ENCODE peak calls at places on chromosomes 3 and 15, in nine cellular contexts. One of them, this sample, is unnamed.

GRCh38 chr3:15428539-15428938 is 1.1 kb downstream of the EAF1 start:
- DNase-seq in esophagus muscularis mucosa: no peak
- DNase-seq in AG04450: no peak
- DNase-seq in K562: peak
- DNase-seq in keratinocyte: no peak
- DNase-seq in brain microvascular endothelial cell: peak
- DNase-seq in GM12865: peak
- DNase-seq in neural progenitor cell: no peak
- DNase-seq in transverse colon: no peak
- DNase-seq in this sample: peak

GRCh38 chr15:78880242-78880533 is 7.5 kb downstream of the MORF4L1 start:
- DNase-seq in neural progenitor cell: no peak
- DNase-seq in brain microvascular endothelial cell: no peak
- DNase-seq in transverse colon: no peak
- DNase-seq in keratinocyte: no peak
- DNase-seq in esophagus muscularis mucosa: no peak
- DNase-seq in AG04450: no peak
- DNase-seq in K562: no peak
- DNase-seq in GM12865: no peak
- DNase-seq in this sample: no peak

GRCh38 chr3:161274691-161275298 is 53.7 kb downstream of the NMD3 start:
- DNase-seq in transverse colon: peak
- DNase-seq in neural progenitor cell: peak
- DNase-seq in K562: peak
- DNase-seq in brain microvascular endothelial cell: peak
- DNase-seq in keratinocyte: no peak
- DNase-seq in AG04450: peak
- DNase-seq in esophagus muscularis mucosa: no peak
- DNase-seq in GM12865: peak
- DNase-seq in this sample: no peak

GRCh38 chr15:71080166-71080565 is 35.1 kb upstream of the THSD4 start:
- DNase-seq in AG04450: no peak
- DNase-seq in transverse colon: no peak
- DNase-seq in K562: no peak
- DNase-seq in brain microvascular endothelial cell: no peak
- DNase-seq in keratinocyte: peak
- DNase-seq in GM12865: no peak
- DNase-seq in esophagus muscularis mucosa: no peak
- DNase-seq in neural progenitor cell: no peak
- DNase-seq in this sample: no peak

GRCh38 chr3:158602227-158602626 is 31.2 kb downstream of the MLF1 start:
- DNase-seq in keratinocyte: no peak
- DNase-seq in AG04450: no peak
- DNase-seq in transverse colon: no peak
- DNase-seq in esophagus muscularis mucosa: no peak
- DNase-seq in brain microvascular endothelial cell: no peak
- DNase-seq in K562: no peak
- DNase-seq in GM12865: no peak
- DNase-seq in neural progenitor cell: no peak
- DNase-seq in this sample: no peak

GRCh38 chr15:100054539-100054938 is 287.2 kb downstream of the ADAMTS17 start:
- DNase-seq in keratinocyte: no peak
- DNase-seq in K562: no peak
- DNase-seq in brain microvascular endothelial cell: no peak
- DNase-seq in esophagus muscularis mucosa: peak
- DNase-seq in AG04450: no peak
- DNase-seq in GM12865: no peak
- DNase-seq in neural progenitor cell: no peak
- DNase-seq in transverse colon: no peak
- DNase-seq in this sample: no peak

GRCh38 chr3:3170998-3171397 is 8.5 kb downstream of the CRBN start:
- DNase-seq in brain microvascular endothelial cell: no peak
- DNase-seq in AG04450: no peak
- DNase-seq in K562: peak
- DNase-seq in neural progenitor cell: peak
- DNase-seq in GM12865: peak
- DNase-seq in esophagus muscularis mucosa: no peak
- DNase-seq in transverse colon: no peak
- DNase-seq in keratinocyte: no peak
- DNase-seq in this sample: no peak

GRCh38 chr15:100095896-100096600 is 245.7 kb downstream of the ADAMTS17 start:
- DNase-seq in GM12865: no peak
- DNase-seq in K562: no peak
- DNase-seq in neural progenitor cell: no peak
- DNase-seq in keratinocyte: no peak
- DNase-seq in esophagus muscularis mucosa: no peak
- DNase-seq in brain microvascular endothelial cell: no peak
- DNase-seq in transverse colon: no peak
- DNase-seq in AG04450: no peak
- DNase-seq in this sample: no peak

GRCh38 chr3:182115328-182116045 is 403.8 kb downstream of the SOX2 start:
- DNase-seq in K562: no peak
- DNase-seq in neural progenitor cell: no peak
- DNase-seq in brain microvascular endothelial cell: no peak
- DNase-seq in GM12865: no peak
- DNase-seq in esophagus muscularis mucosa: no peak
- DNase-seq in keratinocyte: no peak
- DNase-seq in transverse colon: no peak
- DNase-seq in AG04450: no peak
- DNase-seq in this sample: no peak

DNA sequence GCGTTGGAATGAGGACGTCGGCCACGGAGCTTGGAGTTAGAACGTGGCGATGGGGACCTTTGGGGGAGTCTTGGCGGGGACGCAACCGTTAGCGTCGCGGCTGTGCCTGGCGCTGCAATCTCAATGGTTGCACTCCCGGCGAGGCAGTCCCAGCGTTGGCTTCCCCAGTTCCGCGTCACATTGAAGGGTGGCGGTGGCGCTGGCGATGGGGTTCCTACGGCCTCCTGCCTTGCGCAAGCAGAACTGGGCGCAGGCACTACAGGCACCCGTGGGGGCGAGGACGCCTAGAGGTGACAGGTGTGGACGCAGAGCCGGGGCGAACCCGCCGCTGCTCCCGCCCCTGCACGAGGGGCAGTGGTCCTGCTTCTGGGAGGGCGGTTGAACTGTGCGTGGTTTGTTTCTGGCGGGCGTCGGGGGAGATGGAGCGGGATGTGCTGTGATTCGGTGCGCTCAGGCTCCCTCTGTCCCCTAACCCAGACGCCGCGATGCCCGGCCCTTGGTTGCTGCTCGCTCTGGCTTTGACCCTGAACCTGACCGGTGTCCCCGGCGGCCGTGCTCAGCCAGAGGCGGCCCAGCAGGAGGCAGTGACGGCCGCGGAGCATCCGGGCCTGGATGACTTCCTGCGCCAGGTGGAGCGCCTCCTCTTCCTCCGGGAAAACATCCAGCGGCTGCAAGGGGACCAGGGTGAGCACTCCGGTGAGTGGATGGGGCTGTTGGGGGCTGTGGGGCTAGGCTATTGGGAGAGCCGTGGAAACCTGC is 991 bp downstream of the TRH start:
- DNase-seq in AG04450: no peak
- DNase-seq in brain microvascular endothelial cell: no peak
- DNase-seq in GM12865: no peak
- DNase-seq in keratinocyte: no peak
- DNase-seq in esophagus muscularis mucosa: no peak
- DNase-seq in transverse colon: peak
- DNase-seq in neural progenitor cell: peak
- DNase-seq in K562: no peak
- DNase-seq in this sample: no peak
- H3K4me3 ChIP-seq in AG04450: no peak
- H3K4me3 ChIP-seq in brain microvascular endothelial cell: no peak
- H3K4me3 ChIP-seq in GM12865: no peak
- H3K4me3 ChIP-seq in keratinocyte: no peak
- H3K4me3 ChIP-seq in esophagus muscularis mucosa: peak
- H3K4me3 ChIP-seq in transverse colon: no peak
- H3K4me3 ChIP-seq in neural progenitor cell: peak
- H3K4me3 ChIP-seq in K562: no peak
- H3K4me3 ChIP-seq in this sample: no peak

GRCh38 chr3:172536993-172537419 is 13.8 kb upstream of the TNFSF10 start:
- DNase-seq in AG04450: no peak
- DNase-seq in brain microvascular endothelial cell: no peak
- DNase-seq in transverse colon: no peak
- DNase-seq in neural progenitor cell: no peak
- DNase-seq in K562: no peak
- DNase-seq in GM12865: no peak
- DNase-seq in esophagus muscularis mucosa: no peak
- DNase-seq in keratinocyte: peak
- DNase-seq in this sample: no peak

GRCh38 chr3:172539273-172539672 is 16.0 kb upstream of the TNFSF10 start:
- DNase-seq in brain microvascular endothelial cell: no peak
- DNase-seq in keratinocyte: no peak
- DNase-seq in esophagus muscularis mucosa: no peak
- DNase-seq in GM12865: no peak
- DNase-seq in neural progenitor cell: no peak
- DNase-seq in K562: no peak
- DNase-seq in transverse colon: no peak
- DNase-seq in AG04450: no peak
- DNase-seq in this sample: no peak

GRCh38 chr3:172537521-172538158 is 14.4 kb upstream of the TNFSF10 start:
- DNase-seq in brain microvascular endothelial cell: no peak
- DNase-seq in AG04450: no peak
- DNase-seq in esophagus muscularis mucosa: no peak
- DNase-seq in keratinocyte: no peak
- DNase-seq in neural progenitor cell: no peak
- DNase-seq in transverse colon: no peak
- DNase-seq in GM12865: no peak
- DNase-seq in K562: no peak
- DNase-seq in this sample: no peak

GRCh38 chr3:172538368-172539264 is 15.4 kb upstream of the TNFSF10 start:
- DNase-seq in transverse colon: no peak
- DNase-seq in AG04450: no peak
- DNase-seq in K562: no peak
- DNase-seq in keratinocyte: no peak
- DNase-seq in brain microvascular endothelial cell: no peak
- DNase-seq in GM12865: no peak
- DNase-seq in esophagus muscularis mucosa: no peak
- DNase-seq in neural progenitor cell: no peak
- DNase-seq in this sample: no peak

DNA sequence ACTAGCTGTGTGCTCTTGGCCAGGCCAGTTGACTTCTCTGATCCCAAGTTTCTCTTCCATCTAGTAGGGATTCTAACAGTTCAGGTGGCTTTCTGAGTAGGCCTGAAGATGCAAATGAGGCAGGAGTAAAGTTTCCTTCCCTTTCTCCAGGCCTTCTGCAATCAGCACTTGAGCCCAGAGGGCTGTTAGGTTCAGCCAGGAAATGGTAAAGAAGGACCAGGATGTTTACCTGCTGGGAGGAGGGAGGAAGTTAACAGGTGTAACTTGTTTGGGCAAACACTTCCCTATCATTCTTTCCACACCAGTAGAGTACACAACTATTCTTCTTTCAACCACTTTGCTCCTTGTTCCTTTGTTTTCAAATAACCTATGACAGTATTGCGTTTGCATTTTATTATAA is 13.3 kb upstream of the TNFSF10 start:
- DNase-seq in transverse colon: no peak
- DNase-seq in keratinocyte: no peak
- DNase-seq in AG04450: no peak
- DNase-seq in neural progenitor cell: no peak
- DNase-seq in K562: no peak
- DNase-seq in brain microvascular endothelial cell: no peak
- DNase-seq in GM12865: no peak
- DNase-seq in esophagus muscularis mucosa: no peak
- DNase-seq in this sample: no peak
- TF ChIP-seq CTCF in transverse colon: no peak
- TF ChIP-seq CTCF in keratinocyte: no peak
- TF ChIP-seq CTCF in AG04450: no peak
- TF ChIP-seq CTCF in neural progenitor cell: no peak
- TF ChIP-seq CTCF in K562: no peak
- TF ChIP-seq CTCF in brain microvascular endothelial cell: no peak
- TF ChIP-seq CTCF in GM12865: no peak
- TF ChIP-seq CTCF in esophagus muscularis mucosa: no peak
- TF ChIP-seq CTCF in this sample: no peak

GRCh38 chr15:92997821-92998220 is 91.2 kb downstream of the RGMA start:
- DNase-seq in neural progenitor cell: no peak
- DNase-seq in AG04450: no peak
- DNase-seq in transverse colon: no peak
- DNase-seq in keratinocyte: no peak
- DNase-seq in GM12865: no peak
- DNase-seq in K562: no peak
- DNase-seq in brain microvascular endothelial cell: no peak
- DNase-seq in esophagus muscularis mucosa: no peak
- DNase-seq in this sample: no peak

GRCh38 chr15:93001881-93002280 is 87.1 kb downstream of the RGMA start:
- DNase-seq in keratinocyte: no peak
- DNase-seq in K562: no peak
- DNase-seq in GM12865: no peak
- DNase-seq in neural progenitor cell: no peak
- DNase-seq in transverse colon: no peak
- DNase-seq in brain microvascular endothelial cell: no peak
- DNase-seq in AG04450: no peak
- DNase-seq in esophagus muscularis mucosa: no peak
- DNase-seq in this sample: no peak

GRCh38 chr15:93005133-93005532 is 83.9 kb downstream of the RGMA start:
- DNase-seq in GM12865: no peak
- DNase-seq in esophagus muscularis mucosa: no peak
- DNase-seq in AG04450: no peak
- DNase-seq in transverse colon: no peak
- DNase-seq in K562: no peak
- DNase-seq in neural progenitor cell: no peak
- DNase-seq in keratinocyte: no peak
- DNase-seq in brain microvascular endothelial cell: no peak
- DNase-seq in this sample: no peak

DNA sequence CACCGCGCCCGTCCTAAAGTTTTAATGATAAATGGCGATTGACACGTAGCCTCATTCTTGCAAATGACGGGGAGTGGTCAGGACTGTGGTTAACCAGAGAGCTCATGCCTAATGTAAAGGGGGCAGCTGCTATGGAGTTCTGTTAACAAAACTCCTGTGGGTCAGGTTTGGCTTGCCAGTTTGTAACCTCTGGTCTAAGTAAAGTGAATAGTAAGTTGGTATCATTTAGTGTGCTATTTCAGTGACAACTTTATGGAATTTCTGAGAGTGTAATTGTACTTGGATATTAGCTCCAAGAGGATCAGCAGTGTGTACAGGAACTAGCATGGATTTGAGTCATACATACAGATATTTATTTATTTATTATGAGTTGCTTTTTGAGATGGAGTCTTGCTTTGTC is 87.9 kb downstream of the RGMA start:
- DNase-seq in AG04450: no peak
- DNase-seq in keratinocyte: no peak
- DNase-seq in GM12865: no peak
- DNase-seq in esophagus muscularis mucosa: no peak
- DNase-seq in brain microvascular endothelial cell: no peak
- DNase-seq in neural progenitor cell: no peak
- DNase-seq in K562: no peak
- DNase-seq in transverse colon: no peak
- DNase-seq in this sample: no peak
- H3K4me3 ChIP-seq in AG04450: no peak
- H3K4me3 ChIP-seq in keratinocyte: no peak
- H3K4me3 ChIP-seq in GM12865: no peak
- H3K4me3 ChIP-seq in esophagus muscularis mucosa: no peak
- H3K4me3 ChIP-seq in brain microvascular endothelial cell: no peak
- H3K4me3 ChIP-seq in neural progenitor cell: no peak
- H3K4me3 ChIP-seq in K562: no peak
- H3K4me3 ChIP-seq in transverse colon: no peak
- H3K4me3 ChIP-seq in this sample: no peak

DNA sequence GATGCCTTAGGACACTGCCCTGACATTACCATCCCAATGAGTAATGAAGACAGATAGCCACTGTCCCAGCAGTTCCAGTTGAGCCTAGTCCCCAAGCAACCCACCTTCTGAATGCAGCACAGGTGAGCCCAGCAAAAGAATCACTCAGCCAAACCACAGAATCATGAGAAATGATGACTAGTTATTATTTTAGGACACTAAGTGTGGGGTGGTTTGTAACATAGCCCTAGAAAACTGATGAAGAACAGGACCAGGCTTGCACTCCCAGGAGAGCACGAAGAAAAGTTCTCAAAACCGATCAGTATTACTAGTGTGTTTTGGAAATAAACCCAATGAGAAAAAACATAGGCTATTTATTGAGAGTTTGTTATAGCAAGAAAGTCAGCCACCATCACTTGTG is 129.6 kb upstream of the CNTN6 start:
- DNase-seq in K562: no peak
- DNase-seq in esophagus muscularis mucosa: no peak
- DNase-seq in GM12865: no peak
- DNase-seq in neural progenitor cell: no peak
- DNase-seq in transverse colon: no peak
- DNase-seq in brain microvascular endothelial cell: no peak
- DNase-seq in keratinocyte: no peak
- DNase-seq in AG04450: no peak
- DNase-seq in this sample: no peak
- TF ChIP-seq CTCF in K562: no peak
- TF ChIP-seq CTCF in esophagus muscularis mucosa: no peak
- TF ChIP-seq CTCF in GM12865: no peak
- TF ChIP-seq CTCF in neural progenitor cell: no peak
- TF ChIP-seq CTCF in transverse colon: no peak
- TF ChIP-seq CTCF in brain microvascular endothelial cell: no peak
- TF ChIP-seq CTCF in keratinocyte: no peak
- TF ChIP-seq CTCF in AG04450: no peak
- TF ChIP-seq CTCF in this sample: no peak

This sample was measured in AG09309.